ENCODE peak calls at places on chromosome 13, in seven cellular contexts. V is WERI-Rb-1; X is KG1; K is putamen; Y is AG04450; O is activated CD4-positive, CD25-positive, alpha-beta regulatory T cell treated with anti-CD3 and anti-CD28 coated beads, Interleukin-2, amount 50 U/mL, for 72 hours; A is body of pancreas. Z is an unnamed sample.

GRCh38 chr13:104577029-104577820 is 1511.0 kb upstream of the SLC10A2 start:
- DNase-seq in V (no peak), X (no peak), K (no peak), Y (no peak), O (no peak), A (no peak), Z (no peak)

GRCh38 chr13:114081761-114082681 is 50.4 kb downstream of the RASA3 start:
- DNase-seq in V (no peak), X (no peak), K (no peak), Y (no peak), O (peak; percentile 16), A (peak; percentile 96), Z (no peak)

GRCh38 chr13:74230984-74231443 is 96.8 kb upstream of the KLF12 start:
- DNase-seq in V (no peak), X (no peak), K (no peak), Y (no peak), O (no peak), A (no peak), Z (no peak)

GRCh38 chr13:80712026-80712425 is 371.1 kb upstream of the SPRY2 start:
- DNase-seq in V (no peak), X (no peak), K (no peak), Y (no peak), O (no peak), A (no peak), Z (no peak)

GRCh38 chr13:46569471-46569870 is 16.5 kb downstream of the LRCH1 start:
- DNase-seq in V (peak; percentile 77), X (no peak), K (no peak), Y (no peak), O (no peak), A (no peak), Z (no peak)

GRCh38 chr13:20482275-20482761 is 43.3 kb downstream of the CRYL1 start:
- DNase-seq in V (peak; percentile 71), X (no peak), K (no peak), Y (no peak), O (no peak), A (no peak), Z (no peak)

GRCh38 chr13:112013665-112014064 is 53.3 kb upstream of the SOX1 start:
- DNase-seq in V (no peak), X (no peak), K (no peak), Y (no peak), O (no peak), A (no peak), Z (no peak)

GRCh38 chr13:24215007-24215633 is 54.6 kb downstream of the SPATA13 start:
- DNase-seq in V (no peak), X (no peak), K (no peak), Y (no peak), O (no peak), A (no peak), Z (no peak)

GRCh38 chr13:40631605-40632004 is 34.8 kb downstream of the FOXO1 start:
- DNase-seq in V (no peak), X (no peak), K (no peak), Y (no peak), O (no peak), A (no peak), Z (no peak)

GRCh38 chr13:40127476-40127875 is 472.0 kb downstream of the COG6 start:
- DNase-seq in V (no peak), X (no peak), K (no peak), Y (no peak), O (no peak), A (no peak), Z (no peak)